ENCODE peak calls at places on chromosomes 7 and 10, in four cellular contexts. One of them, this sample, is unnamed.

GRCh38 chr7:40194743-40195142 is 59.9 kb downstream of the SUGCT start:
- DNase-seq in transverse colon: no peak
- DNase-seq in adrenal gland: no peak
- DNase-seq in suprapubic skin: no peak
- DNase-seq in this sample: no peak

GRCh38 chr7:4733936-4734528 is 41.4 kb upstream of the AP5Z1 start:
- DNase-seq in transverse colon: no peak
- DNase-seq in adrenal gland: no peak
- DNase-seq in suprapubic skin: no peak
- DNase-seq in this sample: no peak

GRCh38 chr7:87148332-87148955 is 3.8 kb upstream of the DMTF1 start:
- DNase-seq in transverse colon: no peak
- DNase-seq in adrenal gland: no peak
- DNase-seq in suprapubic skin: no peak
- DNase-seq in this sample: no peak

GRCh38 chr10:78408011-78408410 is 374.3 kb downstream of the RPS24 start:
- DNase-seq in transverse colon: no peak
- DNase-seq in adrenal gland: no peak
- DNase-seq in suprapubic skin: no peak
- DNase-seq in this sample: no peak

GRCh38 chr10:93334901-93335312 is 147.2 kb downstream of the MYOF start:
- DNase-seq in transverse colon: no peak
- DNase-seq in adrenal gland: no peak
- DNase-seq in suprapubic skin: no peak
- DNase-seq in this sample: no peak

GRCh38 chr10:42990016-42990720 is 86.7 kb upstream of the RET start:
- DNase-seq in transverse colon: no peak
- DNase-seq in adrenal gland: no peak
- DNase-seq in suprapubic skin: no peak
- DNase-seq in this sample: no peak

GRCh38 chr7:26196305-26196704 is 4.2 kb downstream of the HNRNPA2B1 start:
- DNase-seq in transverse colon: no peak
- DNase-seq in adrenal gland: no peak
- DNase-seq in suprapubic skin: no peak
- DNase-seq in this sample: no peak

GRCh38 chr10:42940487-42941157 is 136.2 kb upstream of the RET start:
- DNase-seq in transverse colon: no peak
- DNase-seq in adrenal gland: no peak
- DNase-seq in suprapubic skin: no peak
- DNase-seq in this sample: no peak

GRCh38 chr7:65722361-65722792 is 150.5 kb upstream of the VKORC1L1 start:
- DNase-seq in transverse colon: peak
- DNase-seq in adrenal gland: peak
- DNase-seq in suprapubic skin: no peak
- DNase-seq in this sample: peak

GRCh38 chr7:39674391-39674790 is 51.0 kb downstream of the RALA start:
- DNase-seq in transverse colon: no peak
- DNase-seq in adrenal gland: no peak
- DNase-seq in suprapubic skin: no peak
- DNase-seq in this sample: no peak

GRCh38 chr10:68088744-68089143 is 13.7 kb upstream of the HERC4 start:
- DNase-seq in transverse colon: no peak
- DNase-seq in adrenal gland: no peak
- DNase-seq in suprapubic skin: no peak
- DNase-seq in this sample: no peak

GRCh38 chr10:112435013-112435619 is 11.6 kb downstream of the ZDHHC6 start:
- DNase-seq in transverse colon: no peak
- DNase-seq in adrenal gland: no peak
- DNase-seq in suprapubic skin: no peak
- DNase-seq in this sample: no peak

GRCh38 chr10:5604236-5604925 is 62.0 kb downstream of the ASB13 start:
- DNase-seq in transverse colon: no peak
- DNase-seq in adrenal gland: no peak
- DNase-seq in suprapubic skin: no peak
- DNase-seq in this sample: no peak

GRCh38 chr7:128909605-128910568 is 622 bp downstream of the KCP start:
- DNase-seq in transverse colon: no peak
- DNase-seq in adrenal gland: no peak
- DNase-seq in suprapubic skin: peak
- DNase-seq in this sample: no peak

GRCh38 chr7:7228967-7229366 is 46.6 kb downstream of the C1GALT1 start:
- DNase-seq in transverse colon: no peak
- DNase-seq in adrenal gland: no peak
- DNase-seq in suprapubic skin: no peak
- DNase-seq in this sample: no peak

GRCh38 chr7:7857143-7857583 is 111.4 kb upstream of the GLCCI1 start:
- DNase-seq in transverse colon: no peak
- DNase-seq in adrenal gland: no peak
- DNase-seq in suprapubic skin: no peak
- DNase-seq in this sample: no peak

GRCh38 chr7:146096994-146097393 is 19.6 kb upstream of the CNTNAP2 start:
- DNase-seq in transverse colon: no peak
- DNase-seq in adrenal gland: no peak
- DNase-seq in suprapubic skin: no peak
- DNase-seq in this sample: no peak

GRCh38 chr10:26274391-26274790 is 57.8 kb downstream of the GAD2 start:
- DNase-seq in transverse colon: no peak
- DNase-seq in adrenal gland: no peak
- DNase-seq in suprapubic skin: no peak
- DNase-seq in this sample: no peak

GRCh38 chr7:92904292-92905131 is 68.1 kb upstream of the CDK6 start:
- DNase-seq in transverse colon: no peak
- DNase-seq in adrenal gland: no peak
- DNase-seq in suprapubic skin: no peak
- DNase-seq in this sample: peak

GRCh38 chr7:104040666-104041065 is 51.2 kb upstream of the RELN start:
- DNase-seq in transverse colon: no peak
- DNase-seq in adrenal gland: no peak
- DNase-seq in suprapubic skin: no peak
- DNase-seq in this sample: no peak

GRCh38 chr10:25877296-25877695 is 56.7 kb upstream of the MYO3A start:
- DNase-seq in transverse colon: no peak
- DNase-seq in adrenal gland: no peak
- DNase-seq in suprapubic skin: no peak
- DNase-seq in this sample: no peak

GRCh38 chr7:107538001-107538400 is 25.7 kb downstream of the COG5 start:
- DNase-seq in transverse colon: peak
- DNase-seq in adrenal gland: no peak
- DNase-seq in suprapubic skin: no peak
- DNase-seq in this sample: peak

GRCh38 chr10:6563075-6563474 is 17.0 kb downstream of the PRKCQ start:
- DNase-seq in transverse colon: no peak
- DNase-seq in adrenal gland: no peak
- DNase-seq in suprapubic skin: no peak
- DNase-seq in this sample: no peak

GRCh38 chr7:112076309-112076708 is 129.9 kb downstream of the DOCK4 start:
- DNase-seq in transverse colon: no peak
- DNase-seq in adrenal gland: no peak
- DNase-seq in suprapubic skin: no peak
- DNase-seq in this sample: no peak

GRCh38 chr7:142795339-142795863 is 24.6 kb downstream of the PRSS2 start:
- DNase-seq in transverse colon: peak
- DNase-seq in adrenal gland: no peak
- DNase-seq in suprapubic skin: peak
- DNase-seq in this sample: no peak

GRCh38 chr7:31782411-31782991 is 95.5 kb downstream of the PPP1R17 start:
- DNase-seq in transverse colon: no peak
- DNase-seq in adrenal gland: no peak
- DNase-seq in suprapubic skin: no peak
- DNase-seq in this sample: no peak

GRCh38 chr10:28508304-28508925 is 24.5 kb upstream of the WAC start:
- DNase-seq in transverse colon: no peak
- DNase-seq in adrenal gland: no peak
- DNase-seq in suprapubic skin: no peak
- DNase-seq in this sample: no peak

GRCh38 chr10:28505359-28505959 is 27.5 kb upstream of the WAC start:
- DNase-seq in transverse colon: no peak
- DNase-seq in adrenal gland: no peak
- DNase-seq in suprapubic skin: no peak
- DNase-seq in this sample: no peak

GRCh38 chr10:28497313-28498126 is 35.4 kb upstream of the WAC start:
- DNase-seq in transverse colon: no peak
- DNase-seq in adrenal gland: no peak
- DNase-seq in suprapubic skin: no peak
- DNase-seq in this sample: no peak

DNA sequence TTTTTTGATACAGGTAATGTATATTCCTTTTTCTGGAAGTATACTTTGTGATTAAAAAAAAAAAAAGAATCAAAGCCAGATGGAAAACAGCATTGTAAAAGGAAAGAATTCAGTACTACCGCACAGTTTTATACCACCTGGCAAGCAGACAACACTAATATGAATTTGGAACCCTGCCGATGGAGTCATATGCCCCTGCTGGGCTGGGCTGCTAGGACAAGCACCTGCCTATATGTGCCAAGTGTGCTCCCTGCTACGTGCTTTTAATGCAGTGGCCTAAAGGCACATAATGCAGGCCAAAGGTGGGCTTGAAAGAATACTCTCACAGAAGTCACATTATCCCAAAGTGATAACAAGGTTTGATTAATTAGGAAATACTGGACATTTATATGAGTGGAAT is 29.8 kb upstream of the WAC start:
- DNase-seq in transverse colon: peak
- DNase-seq in adrenal gland: no peak
- DNase-seq in suprapubic skin: no peak
- DNase-seq in this sample: peak
- TF ChIP-seq CTCF in transverse colon: peak
- TF ChIP-seq CTCF in adrenal gland: no peak
- TF ChIP-seq CTCF in suprapubic skin: no peak
- TF ChIP-seq CTCF in this sample: no peak

DNA sequence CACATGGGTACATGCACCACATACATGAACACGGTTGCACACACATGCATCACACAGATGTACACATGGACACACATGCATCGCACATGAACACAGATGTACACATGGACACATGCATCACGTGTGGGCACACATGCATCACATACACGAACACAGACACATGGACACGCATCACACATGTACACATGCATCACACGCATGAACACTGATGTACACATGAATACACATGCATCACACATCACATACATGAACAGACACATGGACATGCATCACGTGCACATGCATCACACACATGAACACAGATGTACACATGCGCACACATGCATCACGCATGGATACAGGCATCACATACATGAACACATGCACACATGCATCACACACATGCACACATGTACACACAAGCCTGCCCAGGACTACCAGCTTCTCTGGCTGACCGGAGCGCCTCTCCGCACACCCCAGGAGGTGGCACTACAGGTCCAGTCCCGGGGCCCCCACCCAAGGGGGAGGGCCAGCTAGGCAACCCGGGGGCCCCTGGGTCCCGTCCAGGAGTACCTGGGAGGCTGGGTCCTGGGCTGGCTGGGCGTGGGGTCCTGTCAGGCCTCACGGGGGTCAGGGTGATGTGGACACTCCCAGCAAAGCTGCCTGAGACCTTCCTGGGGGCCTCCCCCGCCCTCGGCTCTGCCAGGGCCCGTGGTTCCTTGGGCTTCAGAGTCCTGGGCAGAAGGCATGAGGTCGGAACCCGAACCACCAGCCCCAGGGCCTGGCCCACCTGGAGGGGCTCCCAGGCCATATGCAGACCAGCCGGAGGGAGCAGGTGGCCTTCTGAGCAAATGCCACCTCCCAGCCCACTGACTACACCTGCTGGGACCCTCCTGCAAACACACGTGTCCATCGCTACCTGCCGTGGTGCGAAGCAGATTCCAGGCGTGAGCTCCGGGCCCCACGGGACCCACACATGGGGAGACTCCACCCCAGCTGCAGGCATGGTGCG is 19.6 kb downstream of the MICALL2 start:
- DNase-seq in transverse colon: no peak
- DNase-seq in adrenal gland: no peak
- DNase-seq in suprapubic skin: no peak
- DNase-seq in this sample: no peak
- TF ChIP-seq CTCF in transverse colon: no peak
- TF ChIP-seq CTCF in adrenal gland: no peak
- TF ChIP-seq CTCF in suprapubic skin: no peak
- TF ChIP-seq CTCF in this sample: no peak

GRCh38 chr10:101297901-101298451 is 56.0 kb upstream of the BTRC start:
- DNase-seq in transverse colon: peak
- DNase-seq in adrenal gland: peak
- DNase-seq in suprapubic skin: no peak
- DNase-seq in this sample: peak

GRCh38 chr10:101303087-101303753 is 50.7 kb upstream of the BTRC start:
- DNase-seq in transverse colon: no peak
- DNase-seq in adrenal gland: no peak
- DNase-seq in suprapubic skin: no peak
- DNase-seq in this sample: no peak

GRCh38 chr10:101304316-101304715 is 49.6 kb upstream of the BTRC start:
- DNase-seq in transverse colon: no peak
- DNase-seq in adrenal gland: no peak
- DNase-seq in suprapubic skin: no peak
- DNase-seq in this sample: no peak

GRCh38 chr10:101299211-101299610 is 54.8 kb upstream of the BTRC start:
- DNase-seq in transverse colon: no peak
- DNase-seq in adrenal gland: no peak
- DNase-seq in suprapubic skin: no peak
- DNase-seq in this sample: no peak

DNA sequence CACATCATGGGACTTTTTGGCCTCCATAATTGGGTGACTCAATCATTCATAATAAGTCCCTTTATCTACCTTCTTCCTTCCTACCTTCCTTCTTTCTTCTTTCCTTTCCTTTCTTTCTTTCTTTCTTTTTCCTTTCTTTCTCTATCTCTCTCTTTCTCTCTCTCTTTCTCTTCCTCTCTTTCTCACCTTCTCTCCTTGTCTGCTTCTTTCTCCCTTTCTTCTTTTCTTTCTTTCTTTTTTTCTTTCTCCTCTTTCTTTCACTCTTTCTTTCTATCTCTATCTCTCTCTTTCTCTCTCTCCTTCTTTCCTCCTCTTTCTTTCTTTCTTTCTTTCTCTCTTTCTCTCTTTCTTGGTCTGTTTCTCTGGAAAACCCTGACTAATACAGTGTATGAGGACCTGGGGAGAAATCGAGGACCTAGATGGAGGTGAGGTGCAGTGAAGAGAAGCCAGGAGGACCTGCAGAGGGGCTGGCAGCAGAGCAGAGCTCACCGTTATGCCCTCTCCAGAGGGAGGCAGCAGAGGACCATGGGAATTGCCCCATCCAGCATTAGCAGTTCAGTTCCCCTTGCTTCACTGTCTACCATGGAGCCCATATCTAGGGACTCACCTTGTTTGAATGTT is 52.7 kb upstream of the BTRC start:
- DNase-seq in transverse colon: peak
- DNase-seq in adrenal gland: peak
- DNase-seq in suprapubic skin: no peak
- DNase-seq in this sample: peak
- TF ChIP-seq CTCF in transverse colon: peak
- TF ChIP-seq CTCF in adrenal gland: peak
- TF ChIP-seq CTCF in suprapubic skin: peak
- TF ChIP-seq CTCF in this sample: no peak

DNA sequence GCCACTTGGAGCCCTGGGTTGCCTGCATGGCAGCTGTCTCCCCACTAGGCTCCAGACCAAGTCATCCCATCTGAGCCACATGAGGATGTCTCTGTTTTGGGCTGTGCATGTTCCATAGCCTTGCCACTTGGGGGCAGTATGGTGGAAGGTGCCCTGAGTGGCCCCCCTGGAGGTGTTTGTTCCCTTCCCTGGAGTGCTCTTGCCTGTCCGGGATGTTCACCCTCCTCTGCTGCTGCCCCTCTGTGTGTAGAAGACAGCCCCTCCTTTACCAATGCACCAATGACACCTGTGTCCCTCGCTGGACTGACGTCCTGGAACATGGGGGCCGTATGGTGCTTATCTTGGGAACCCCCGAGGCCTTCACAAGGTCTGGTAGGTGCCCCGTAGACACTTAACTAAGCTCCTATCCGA is 100.2 kb downstream of the ACTR3B start:
- DNase-seq in transverse colon: no peak
- DNase-seq in adrenal gland: no peak
- DNase-seq in suprapubic skin: no peak
- DNase-seq in this sample: no peak
- TF ChIP-seq CTCF in transverse colon: no peak
- TF ChIP-seq CTCF in adrenal gland: no peak
- TF ChIP-seq CTCF in suprapubic skin: peak
- TF ChIP-seq CTCF in this sample: no peak

This sample was measured in stomach.